ENCODE peak calls at places on chromosome 2, in six cellular contexts. O, L, Y, D, R and P are unnamed samples. For H3K4me1, the result is how much of the 10 kb centered on the place peaks cover.

GRCh38 chr2:108388045-108388444 is 10.3 kb downstream of the SULT1C4 start:
- DNase-seq in D (no peak), L (no peak), O (no peak), Y (no peak), R (no peak), P (no peak)

GRCh38 chr2:118388771-118389170 is 300.5 kb downstream of the INSIG2 start:
- DNase-seq in D (no peak), L (no peak), O (peak), R (no peak), Y (no peak), P (no peak)

GRCh38 chr2:20514596-20515269 is 67.9 kb downstream of the RHOB start:
- DNase-seq in O (peak), Y (peak), L (no peak), R (peak), D (peak), P (peak)

GRCh38 chr2:138818479-138818878 is 38.3 kb upstream of the NXPH2 start:
- DNase-seq in O (no peak), D (peak), R (no peak), Y (peak), L (no peak), P (no peak)

GRCh38 chr2:85851253-85851955 is 37.4 kb downstream of the ST3GAL5 start:
- DNase-seq in R (no peak), L (peak), D (no peak), Y (no peak), O (no peak), P (no peak)

GRCh38 chr2:206368933-206369569 is 74.3 kb upstream of the ADAM23 start:
- DNase-seq in O (no peak), D (no peak), L (no peak), Y (no peak), R (no peak), P (no peak)

GRCh38 chr2:201821080-201821479 is 14.7 kb downstream of the CDK15 start:
- DNase-seq in L (no peak), R (no peak), D (peak), Y (no peak), O (no peak), P (no peak)

GRCh38 chr2:202378001-202378400 is 1.9 kb downstream of the BMPR2 start:
- DNase-seq in L (no peak), R (no peak), Y (no peak), D (no peak), O (no peak), P (no peak)

GRCh38 chr2:177076636-177077179 is 135.9 kb upstream of the HNRNPA3 start:
- DNase-seq in R (no peak), O (no peak), Y (no peak), L (no peak), D (peak), P (no peak)

GRCh38 chr2:212669761-212670160 is 131.2 kb upstream of the ERBB4 start:
- DNase-seq in D (no peak), Y (no peak), O (no peak), L (no peak), R (no peak), P (no peak)

GRCh38 chr2:202172439-202173191 is 65.8 kb downstream of the SUMO1 start:
- DNase-seq in R (no peak), O (no peak), D (no peak), L (no peak), Y (peak), P (no peak)

GRCh38 chr2:99571609-99572344 is 82.0 kb upstream of the REV1 start:
- DNase-seq in O (peak), D (no peak), Y (no peak), L (no peak), R (no peak), P (no peak)

GRCh38 chr2:202289394-202290204 is 24.0 kb downstream of the NOP58 start:
- DNase-seq in R (no peak), Y (no peak), L (no peak), D (no peak), O (no peak), P (no peak)

GRCh38 chr2:11933854-11934253 is 187.4 kb downstream of the LPIN1 start:
- DNase-seq in L (no peak), Y (no peak), O (no peak), R (no peak), D (no peak), P (no peak)

GRCh38 chr2:195022514-195022842 is 634.5 kb upstream of the SLC39A10 start:
- DNase-seq in O (no peak), D (no peak), R (no peak), Y (no peak), L (no peak), P (no peak)

GRCh38 chr2:222884114-222884764 is 23.4 kb downstream of the ACSL3 start:
- DNase-seq in D (no peak), R (no peak), Y (no peak), L (no peak), O (no peak), P (no peak)

GRCh38 chr2:157662401-157662800 is 33.7 kb upstream of the ACVR1C start:
- DNase-seq in O (no peak), Y (no peak), D (no peak), L (no peak), R (no peak), P (no peak)

GRCh38 chr2:86633094-86633740 is 9.6 kb upstream of the RNF103 start:
- DNase-seq in O (no peak), Y (no peak), D (no peak), R (no peak), L (peak), P (no peak)

GRCh38 chr2:23505218-23505983 is 120.4 kb downstream of the KLHL29 start:
- DNase-seq in D (no peak), Y (no peak), R (no peak), O (no peak), L (no peak), P (no peak)
- TF ChIP-seq CTCF in D (peak), Y (no peak), R (no peak), O (no peak), L (no peak), P (no peak)

DNA sequence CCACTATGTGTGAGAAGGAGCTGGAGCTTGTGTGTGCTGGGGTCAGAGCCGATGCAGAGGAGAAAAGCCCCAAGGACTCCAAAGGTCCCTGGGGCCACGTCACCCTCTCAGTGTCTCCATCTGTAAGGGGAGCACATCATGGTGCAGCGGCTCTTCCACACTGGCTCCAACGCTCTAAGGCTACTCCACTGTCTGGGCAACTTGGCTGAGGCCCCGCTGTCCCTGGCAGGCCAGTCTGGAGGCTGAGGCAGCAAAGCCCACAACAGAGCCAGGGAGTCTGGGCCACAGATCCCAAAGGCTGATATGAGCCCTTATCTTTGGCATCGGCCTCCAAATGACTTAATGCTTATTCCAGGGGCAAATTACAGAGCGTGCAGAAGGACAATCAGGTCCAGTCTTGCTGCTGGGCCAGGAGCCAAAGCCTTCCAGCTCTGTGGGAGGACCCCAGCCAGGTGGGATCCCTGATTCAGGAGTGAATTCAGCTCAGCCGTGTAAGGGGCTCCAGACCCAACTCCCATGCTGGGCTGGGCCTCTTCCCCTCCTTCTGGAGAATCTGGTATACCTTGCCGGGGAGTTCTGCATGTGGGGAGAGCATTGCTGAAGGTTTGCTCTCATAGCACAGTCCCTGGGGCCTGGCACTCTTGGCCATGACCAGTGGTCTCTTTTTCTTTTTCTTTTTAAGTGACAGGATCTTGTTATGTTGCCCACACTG is 1.8 kb upstream of the DUSP2 start:
- DNase-seq in D (no peak), Y (no peak), R (no peak), L (no peak), O (peak), P (peak)
- H3K4me1 ChIP-seq in D (under half), Y (under half), R (under half), L (under half), O (under half), P (under half)

DNA sequence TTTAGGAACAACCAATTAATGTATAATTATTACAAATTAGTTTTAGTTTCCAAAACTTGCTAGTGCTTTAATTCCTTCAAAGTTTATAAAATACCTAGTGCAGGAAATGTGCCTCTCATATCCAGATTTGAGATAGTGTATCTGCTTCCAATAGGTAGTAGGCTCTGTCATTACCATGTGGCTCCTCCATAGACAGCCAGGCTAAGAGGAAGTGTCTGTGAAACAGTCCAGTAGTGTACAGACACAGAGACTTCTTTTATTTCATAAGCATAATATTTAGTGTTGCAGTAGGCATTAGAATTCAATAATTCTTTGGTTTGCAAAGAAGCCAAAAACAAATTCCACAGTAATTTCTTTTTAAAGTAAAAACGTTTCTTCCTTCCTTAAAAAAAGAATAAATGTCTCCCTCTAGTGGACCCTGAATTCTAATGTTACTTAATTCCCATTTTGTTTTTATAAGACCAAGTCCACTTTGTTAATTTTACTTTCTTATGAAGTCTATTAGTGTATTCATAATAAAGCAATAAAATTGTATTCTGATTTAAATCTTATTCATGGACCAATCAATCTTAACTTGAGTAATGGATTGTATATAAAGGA is 101.2 kb downstream of the NEB start:
- DNase-seq in D (peak), L (no peak), Y (peak), R (no peak), O (no peak), P (no peak)
- TF ChIP-seq CTCF in D (peak), L (no peak), Y (peak), R (no peak), O (peak), P (peak)

DNA sequence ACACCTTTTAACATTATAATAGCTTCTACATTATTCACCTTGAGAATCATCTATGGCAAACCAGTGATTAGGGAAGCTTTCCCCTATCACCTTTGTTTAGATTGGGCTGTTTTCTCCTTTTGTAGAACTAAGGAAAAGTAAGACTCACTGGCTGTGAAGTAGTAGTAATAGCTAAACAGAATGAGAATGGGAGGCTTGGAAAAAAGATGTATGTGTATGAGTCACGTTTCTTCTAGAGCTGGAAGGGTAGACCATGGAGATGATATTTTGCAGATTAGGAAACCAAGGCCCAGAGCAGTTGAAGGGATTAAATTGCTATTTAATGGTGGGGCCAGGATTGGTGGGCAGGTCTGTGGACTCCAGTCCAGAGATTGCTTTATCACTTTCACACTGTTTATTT is 214.5 kb downstream of the MCFD2 start:
- DNase-seq in L (no peak), D (no peak), O (no peak), R (no peak), Y (peak), P (no peak)
- H3K4me1 ChIP-seq in L (under half), D (under half), O (under half), R (under half), Y (under half), P (under half)